ENCODE peak calls at places on chromosomes 3 and 15, in nine cellular contexts. D is GM13976, K is SK-MEL-5, T is fibroblast of the conjunctiva, S is HuH-7.5, M is NCI-H226, O is amniotic stem cell, N is AG20443, C is GM18507. A is an unnamed sample.
A peak's percentile ranks its signal among the peaks of the same experiment; 100 is the strongest.

GRCh38 chr3:21954709-21955108 is 203.7 kb upstream of the ZNF385D start:
- DNase-seq in D (no peak), K (no peak), T (peak; percentile 75), S (no peak), M (peak; percentile 70), O (no peak), N (peak; percentile 74), C (no peak), A (no peak)

GRCh38 chr15:59105839-59106238 is 893 bp downstream of the CCNB2 start:
- DNase-seq in D (peak; percentile 27), K (no peak), T (no peak), S (peak; percentile 11), M (peak; percentile 10), O (no peak), N (no peak), C (no peak), A (peak; percentile 40)

GRCh38 chr3:62923092-62923491 is 47.9 kb upstream of the CADPS start:
- DNase-seq in D (no peak), K (no peak), T (no peak), S (no peak), M (no peak), O (no peak), N (no peak), C (no peak), A (no peak)

GRCh38 chr15:85825719-85826118 is 31.0 kb upstream of the KLHL25 start:
- DNase-seq in D (no peak), K (no peak), T (no peak), S (no peak), M (no peak), O (no peak), N (no peak), C (no peak), A (no peak)

GRCh38 chr3:125234831-125235230 is 22.3 kb upstream of the SLC12A8 start:
- DNase-seq in D (no peak), K (no peak), T (no peak), S (no peak), M (no peak), O (no peak), N (no peak), C (no peak), A (no peak)

GRCh38 chr3:53938645-53939044 is 47.0 kb upstream of the SELENOK start:
- DNase-seq in D (peak; percentile 53), K (peak; percentile 73), T (peak; percentile 14), S (peak; percentile 10), M (peak; percentile 17), O (no peak), N (peak; percentile 64), C (peak; percentile 22), A (peak; percentile 74)

GRCh38 chr15:34733621-34734020 is 21.2 kb downstream of the GJD2 start:
- DNase-seq in D (no peak), K (no peak), T (no peak), S (no peak), M (no peak), O (no peak), N (no peak), C (no peak), A (no peak)

GRCh38 chr3:76410762-76411281 is 625.5 kb upstream of the ZNF717 start:
- DNase-seq in D (no peak), K (no peak), T (no peak), S (no peak), M (no peak), O (peak; percentile 5), N (no peak), C (no peak), A (no peak)

GRCh38 chr3:195270350-195271115 is 426 bp downstream of the XXYLT1 start:
- DNase-seq in D (peak; percentile 82), K (peak; percentile 72), T (no peak), S (peak; percentile 58), M (peak; percentile 58), O (peak; percentile 80), N (peak; percentile 85), C (no peak), A (peak; percentile 78)

GRCh38 chr3:125589743-125590142 is 5.6 kb downstream of the OSBPL11 start:
- DNase-seq in D (peak; percentile 23), K (no peak), T (no peak), S (no peak), M (no peak), O (no peak), N (no peak), C (no peak), A (no peak)

GRCh38 chr3:45547202-45547701 is 47.3 kb upstream of the LIMD1 start:
- DNase-seq in D (no peak), K (no peak), T (no peak), S (no peak), M (no peak), O (no peak), N (no peak), C (no peak), A (no peak)

GRCh38 chr3:150216041-150216811 is 191.9 kb upstream of the TSC22D2 start:
- DNase-seq in D (no peak), K (peak; percentile 87), T (peak; percentile 70), S (no peak), M (peak; percentile 26), O (peak; percentile 26), N (peak; percentile 61), C (no peak), A (peak; percentile 81)

GRCh38 chr3:101171797-101172196 is 148.6 kb downstream of the IMPG2 start:
- DNase-seq in D (no peak), K (no peak), T (no peak), S (no peak), M (no peak), O (no peak), N (no peak), C (no peak), A (no peak)

GRCh38 chr3:190617185-190617584 is 103.3 kb downstream of the IL1RAP start:
- DNase-seq in D (peak; percentile 23), K (peak; percentile 82), T (no peak), S (no peak), M (no peak), O (no peak), N (no peak), C (no peak), A (peak; percentile 15)

GRCh38 chr3:13879946-13880810 is at the start of gene WNT7A:
- DNase-seq in D (peak; percentile 61), K (peak; percentile 36), T (no peak), S (peak; percentile 70), M (no peak), O (no peak), N (peak; percentile 74), C (no peak), A (no peak)

GRCh38 chr3:130354430-130354829 is 9.0 kb downstream of the COL6A5 start:
- DNase-seq in D (no peak), K (no peak), T (no peak), S (no peak), M (no peak), O (no peak), N (no peak), C (no peak), A (peak; percentile 64)

GRCh38 chr15:80404057-80404718 is at the start of gene ARNT2:
- DNase-seq in D (peak; percentile 56), K (no peak), T (no peak), S (peak; percentile 57), M (peak; percentile 24), O (no peak), N (peak; percentile 69), C (no peak), A (peak; percentile 32)

GRCh38 chr3:76497636-76498035 is 542.3 kb upstream of the ROBO2 start:
- DNase-seq in D (no peak), K (no peak), T (no peak), S (no peak), M (no peak), O (no peak), N (peak; percentile 34), C (no peak), A (no peak)

GRCh38 chr3:177687291-177687690 is 490.0 kb upstream of the TBL1XR1 start:
- DNase-seq in D (no peak), K (no peak), T (no peak), S (no peak), M (no peak), O (no peak), N (no peak), C (no peak), A (no peak)